ENCODE peak calls at places on chromosome 1, in five cellular contexts. One of them, this sample, is unnamed.

GRCh38 chr1:26780344-26780957 is 7.3 kb upstream of the PIGV start:
- DNase-seq in neural progenitor cell: no peak
- DNase-seq in SK-N-SH: no peak
- DNase-seq in hepatocyte: no peak
- DNase-seq in GM23248: no peak
- DNase-seq in this sample: no peak

GRCh38 chr1:205481629-205482071 is 22.8 kb upstream of the CDK18 start:
- DNase-seq in neural progenitor cell: peak; percentile 89
- DNase-seq in hepatocyte: no peak
- DNase-seq in GM23248: peak; percentile 57
- DNase-seq in SK-N-SH: no peak
- DNase-seq in this sample: no peak

GRCh38 chr1:227891955-227892871 is 55.5 kb downstream of the WNT9A start:
- DNase-seq in SK-N-SH: peak; percentile 20
- DNase-seq in hepatocyte: no peak
- DNase-seq in neural progenitor cell: peak; percentile 49
- DNase-seq in GM23248: no peak
- DNase-seq in this sample: no peak

GRCh38 chr1:28971980-28972771 is 57.8 kb downstream of the EPB41 start:
- DNase-seq in SK-N-SH: no peak
- DNase-seq in GM23248: peak; percentile 95
- DNase-seq in hepatocyte: peak; percentile 23
- DNase-seq in neural progenitor cell: no peak
- DNase-seq in this sample: no peak

GRCh38 chr1:12424793-12425192 is 193.2 kb downstream of the DHRS3 start:
- DNase-seq in GM23248: peak; percentile 26
- DNase-seq in SK-N-SH: no peak
- DNase-seq in hepatocyte: no peak
- DNase-seq in neural progenitor cell: no peak
- DNase-seq in this sample: no peak

GRCh38 chr1:25431495-25432363 is 1.0 kb downstream of the MACO1 start:
- DNase-seq in GM23248: peak; percentile 28
- DNase-seq in hepatocyte: no peak
- DNase-seq in neural progenitor cell: peak; percentile 10
- DNase-seq in SK-N-SH: no peak
- DNase-seq in this sample: no peak

GRCh38 chr1:29122662-29122986 is 1.1 kb downstream of the TMEM200B start:
- DNase-seq in SK-N-SH: peak; percentile 49
- DNase-seq in GM23248: peak; percentile 96
- DNase-seq in hepatocyte: peak; percentile 74
- DNase-seq in neural progenitor cell: peak; percentile 70
- DNase-seq in this sample: no peak

GRCh38 chr1:113659010-113659409 is 100.3 kb downstream of the PHTF1 start:
- DNase-seq in hepatocyte: no peak
- DNase-seq in GM23248: no peak
- DNase-seq in neural progenitor cell: no peak
- DNase-seq in SK-N-SH: no peak
- DNase-seq in this sample: no peak

GRCh38 chr1:239730378-239730777 is 344.0 kb downstream of the CHRM3 start:
- DNase-seq in hepatocyte: no peak
- DNase-seq in neural progenitor cell: no peak
- DNase-seq in GM23248: no peak
- DNase-seq in SK-N-SH: no peak
- DNase-seq in this sample: no peak
- H3K27ac ChIP-seq in hepatocyte: peak overlapping the region; percentile 40
- H3K27ac ChIP-seq in neural progenitor cell: no peak overlapping the region
- H3K27ac ChIP-seq in GM23248: no peak overlapping the region
- H3K27ac ChIP-seq in SK-N-SH: no peak overlapping the region
- H3K27ac ChIP-seq in this sample: no peak overlapping the region

GRCh38 chr1:90201467-90202358 is 206.8 kb downstream of the ZNF326 start:
- DNase-seq in SK-N-SH: no peak
- DNase-seq in hepatocyte: no peak
- DNase-seq in neural progenitor cell: no peak
- DNase-seq in GM23248: peak; percentile 32
- DNase-seq in this sample: no peak
- TF ChIP-seq EZH2phosphoT487 in SK-N-SH: no peak
- TF ChIP-seq EZH2phosphoT487 in hepatocyte: no peak
- TF ChIP-seq EZH2phosphoT487 in neural progenitor cell: no peak
- TF ChIP-seq EZH2phosphoT487 in GM23248: no peak
- TF ChIP-seq EZH2phosphoT487 in this sample: no peak

GRCh38 chr1:74508449-74508848 is 4.0 kb downstream of the LRRC53 start:
- DNase-seq in neural progenitor cell: peak; percentile 64
- DNase-seq in GM23248: no peak
- DNase-seq in SK-N-SH: peak; percentile 8
- DNase-seq in hepatocyte: no peak
- DNase-seq in this sample: no peak
- H3K27ac ChIP-seq in neural progenitor cell: no peak overlapping the region
- H3K27ac ChIP-seq in GM23248: no peak overlapping the region
- H3K27ac ChIP-seq in SK-N-SH: no peak overlapping the region
- H3K27ac ChIP-seq in hepatocyte: no peak overlapping the region
- H3K27ac ChIP-seq in this sample: no peak overlapping the region

DNA sequence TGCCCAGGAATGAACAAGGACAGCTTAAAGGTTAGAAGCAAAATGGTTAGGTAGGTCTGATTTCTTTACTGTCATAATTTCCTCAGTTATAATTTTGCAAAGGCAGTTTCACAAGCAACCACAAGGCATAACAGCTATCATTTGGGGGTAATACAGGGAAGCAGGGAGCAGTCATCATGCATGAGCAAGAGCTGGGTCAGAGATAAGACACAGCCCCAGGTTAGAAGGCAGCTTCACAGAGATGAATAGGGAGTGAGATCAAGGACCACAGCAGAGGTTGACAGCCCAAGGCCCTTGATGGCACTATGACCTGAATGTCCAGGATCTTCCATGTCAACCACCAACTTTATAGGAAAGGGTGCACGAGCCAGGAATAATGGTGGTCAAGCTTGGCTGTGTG is 9.0 kb upstream of the CSRP1 start:
- DNase-seq in SK-N-SH: no peak
- DNase-seq in hepatocyte: no peak
- DNase-seq in GM23248: peak; percentile 14
- DNase-seq in neural progenitor cell: no peak
- DNase-seq in this sample: no peak
- TF ChIP-seq EZH2phosphoT487 in SK-N-SH: no peak
- TF ChIP-seq EZH2phosphoT487 in hepatocyte: no peak
- TF ChIP-seq EZH2phosphoT487 in GM23248: no peak
- TF ChIP-seq EZH2phosphoT487 in neural progenitor cell: no peak
- TF ChIP-seq EZH2phosphoT487 in this sample: no peak

DNA sequence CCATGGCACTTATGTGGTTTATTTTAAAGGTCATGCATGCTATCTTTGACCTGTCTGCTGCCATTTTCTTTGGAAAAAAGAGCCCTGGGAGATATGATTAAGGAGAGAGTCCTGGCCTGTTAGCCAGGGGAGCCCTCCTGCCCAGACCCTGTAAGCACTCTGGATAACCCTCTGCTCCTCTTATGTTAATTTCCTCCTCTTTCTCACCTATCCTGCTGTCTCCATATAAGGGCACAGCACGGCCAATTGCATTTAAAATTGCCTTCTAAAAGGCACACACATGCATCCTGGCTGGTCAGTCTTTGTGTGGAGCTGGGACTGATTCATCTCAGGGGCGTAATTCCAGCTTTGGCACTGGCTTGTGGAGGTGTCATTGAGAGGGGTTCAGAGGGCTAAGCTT is 158.8 kb downstream of the ST6GALNAC5 start:
- DNase-seq in SK-N-SH: no peak
- DNase-seq in GM23248: no peak
- DNase-seq in neural progenitor cell: no peak
- DNase-seq in hepatocyte: no peak
- DNase-seq in this sample: no peak
- H3K27ac ChIP-seq in SK-N-SH: no peak overlapping the region
- H3K27ac ChIP-seq in GM23248: no peak overlapping the region
- H3K27ac ChIP-seq in neural progenitor cell: no peak overlapping the region
- H3K27ac ChIP-seq in hepatocyte: no peak overlapping the region
- H3K27ac ChIP-seq in this sample: no peak overlapping the region

DNA sequence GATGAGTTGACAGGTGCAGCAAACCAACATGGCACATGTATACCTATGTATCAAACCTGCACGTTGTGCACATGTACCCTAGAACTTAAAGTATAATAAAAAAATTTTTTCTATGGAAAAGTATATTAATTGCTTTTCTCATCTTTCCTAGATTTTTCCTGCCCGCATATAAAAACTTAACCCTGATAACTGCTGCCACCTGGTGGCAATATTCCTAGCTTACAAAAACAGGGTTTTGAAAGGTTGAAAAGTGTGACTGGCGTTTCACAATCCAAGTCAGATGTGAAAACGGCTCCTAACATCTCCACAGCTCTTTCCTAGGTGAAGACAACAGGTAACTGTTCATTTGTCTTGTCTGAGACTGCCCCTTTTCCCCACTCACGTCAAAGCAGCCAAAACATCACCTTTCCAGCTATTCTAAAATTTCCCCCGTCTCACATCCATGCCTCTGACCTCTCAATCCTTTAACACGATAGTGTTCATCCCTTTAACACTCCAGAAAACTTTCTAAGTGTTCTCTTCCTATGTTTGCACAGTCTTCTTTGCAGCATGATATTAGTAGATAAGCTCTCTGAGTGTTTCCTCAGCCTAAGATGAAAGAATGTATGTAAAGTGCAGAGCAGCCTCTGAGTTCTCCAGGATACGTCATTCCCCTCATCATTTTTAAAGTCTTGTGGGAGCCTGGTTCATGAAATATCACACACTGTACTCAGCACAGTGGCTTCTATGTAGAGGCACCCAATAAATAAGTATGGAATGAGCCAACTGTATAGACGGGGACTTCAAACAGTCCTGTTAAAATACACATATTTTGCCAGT is 27.5 kb downstream of the OVGP1 start:
- DNase-seq in SK-N-SH: peak; percentile 35
- DNase-seq in GM23248: peak; percentile 68
- DNase-seq in hepatocyte: peak; percentile 80
- DNase-seq in neural progenitor cell: peak; percentile 67
- DNase-seq in this sample: peak; percentile 27
- TF ChIP-seq EZH2phosphoT487 in SK-N-SH: no peak
- TF ChIP-seq EZH2phosphoT487 in GM23248: no peak
- TF ChIP-seq EZH2phosphoT487 in hepatocyte: no peak
- TF ChIP-seq EZH2phosphoT487 in neural progenitor cell: no peak
- TF ChIP-seq EZH2phosphoT487 in this sample: no peak

This sample was measured in MM.1S.